ENCODE peak calls at places on chromosomes 3 and 15, in six cellular contexts. One of them, this sample, is unnamed.
A peak's percentile ranks its signal among the peaks of the same experiment; 100 is the strongest.

GRCh38 chr15:33400941-33401340 is 90.2 kb downstream of the RYR3 start:
- DNase-seq in activated T-helper 1 cell treated with anti-CD3 and anti-CD28 coated beads, Interleukin-12 subunit alpha, Interleukin-12 subunit beta, Interleukin-2, Interleukin-4 antibody, amounts not matched to agents 30 ng/mL and 10 ng/mL and 1 ng/mL, durations not matched to agents 14 hours and 24 hours and 36 hours: no peak
- DNase-seq in HT1080: no peak
- DNase-seq in lung: no peak
- DNase-seq in hepatocyte: no peak
- DNase-seq in dorsolateral prefrontal cortex: no peak
- DNase-seq in this sample: no peak

GRCh38 chr3:54173371-54173770 is 51.0 kb downstream of the CACNA2D3 start:
- DNase-seq in activated T-helper 1 cell treated with anti-CD3 and anti-CD28 coated beads, Interleukin-12 subunit alpha, Interleukin-12 subunit beta, Interleukin-2, Interleukin-4 antibody, amounts not matched to agents 30 ng/mL and 10 ng/mL and 1 ng/mL, durations not matched to agents 14 hours and 24 hours and 36 hours: no peak
- DNase-seq in HT1080: no peak
- DNase-seq in lung: no peak
- DNase-seq in hepatocyte: no peak
- DNase-seq in dorsolateral prefrontal cortex: no peak
- DNase-seq in this sample: no peak

GRCh38 chr3:27216295-27216694 is 152.9 kb downstream of the NEK10 start:
- DNase-seq in activated T-helper 1 cell treated with anti-CD3 and anti-CD28 coated beads, Interleukin-12 subunit alpha, Interleukin-12 subunit beta, Interleukin-2, Interleukin-4 antibody, amounts not matched to agents 30 ng/mL and 10 ng/mL and 1 ng/mL, durations not matched to agents 14 hours and 24 hours and 36 hours: no peak
- DNase-seq in HT1080: peak; percentile 1
- DNase-seq in lung: no peak
- DNase-seq in hepatocyte: no peak
- DNase-seq in dorsolateral prefrontal cortex: no peak
- DNase-seq in this sample: no peak

GRCh38 chr3:9915252-9916141 is 1.4 kb upstream of the IL17RC start:
- DNase-seq in activated T-helper 1 cell treated with anti-CD3 and anti-CD28 coated beads, Interleukin-12 subunit alpha, Interleukin-12 subunit beta, Interleukin-2, Interleukin-4 antibody, amounts not matched to agents 30 ng/mL and 10 ng/mL and 1 ng/mL, durations not matched to agents 14 hours and 24 hours and 36 hours: no peak
- DNase-seq in HT1080: peak; percentile 26
- DNase-seq in lung: peak; percentile 74
- DNase-seq in hepatocyte: peak; percentile 88
- DNase-seq in dorsolateral prefrontal cortex: peak; percentile 70
- DNase-seq in this sample: peak; percentile 60

GRCh38 chr3:155386817-155387403 is 93.4 kb upstream of the STRIT1 start:
- DNase-seq in activated T-helper 1 cell treated with anti-CD3 and anti-CD28 coated beads, Interleukin-12 subunit alpha, Interleukin-12 subunit beta, Interleukin-2, Interleukin-4 antibody, amounts not matched to agents 30 ng/mL and 10 ng/mL and 1 ng/mL, durations not matched to agents 14 hours and 24 hours and 36 hours: no peak
- DNase-seq in HT1080: no peak
- DNase-seq in lung: no peak
- DNase-seq in hepatocyte: no peak
- DNase-seq in dorsolateral prefrontal cortex: no peak
- DNase-seq in this sample: no peak

GRCh38 chr3:195411831-195412230 is 31.0 kb downstream of the ACAP2 start:
- DNase-seq in activated T-helper 1 cell treated with anti-CD3 and anti-CD28 coated beads, Interleukin-12 subunit alpha, Interleukin-12 subunit beta, Interleukin-2, Interleukin-4 antibody, amounts not matched to agents 30 ng/mL and 10 ng/mL and 1 ng/mL, durations not matched to agents 14 hours and 24 hours and 36 hours: no peak
- DNase-seq in HT1080: no peak
- DNase-seq in lung: no peak
- DNase-seq in hepatocyte: no peak
- DNase-seq in dorsolateral prefrontal cortex: no peak
- DNase-seq in this sample: no peak

GRCh38 chr3:185715091-185715490 is 109.8 kb downstream of the IGF2BP2 start:
- DNase-seq in activated T-helper 1 cell treated with anti-CD3 and anti-CD28 coated beads, Interleukin-12 subunit alpha, Interleukin-12 subunit beta, Interleukin-2, Interleukin-4 antibody, amounts not matched to agents 30 ng/mL and 10 ng/mL and 1 ng/mL, durations not matched to agents 14 hours and 24 hours and 36 hours: no peak
- DNase-seq in HT1080: peak; percentile 84
- DNase-seq in lung: no peak
- DNase-seq in hepatocyte: peak; percentile 19
- DNase-seq in dorsolateral prefrontal cortex: no peak
- DNase-seq in this sample: no peak

GRCh38 chr3:111831840-111832239 is 27.2 kb upstream of the PHLDB2 start:
- DNase-seq in activated T-helper 1 cell treated with anti-CD3 and anti-CD28 coated beads, Interleukin-12 subunit alpha, Interleukin-12 subunit beta, Interleukin-2, Interleukin-4 antibody, amounts not matched to agents 30 ng/mL and 10 ng/mL and 1 ng/mL, durations not matched to agents 14 hours and 24 hours and 36 hours: peak; percentile 2
- DNase-seq in HT1080: peak; percentile 84
- DNase-seq in lung: no peak
- DNase-seq in hepatocyte: no peak
- DNase-seq in dorsolateral prefrontal cortex: no peak
- DNase-seq in this sample: no peak

GRCh38 chr15:66886241-66886675 is 179.1 kb upstream of the SMAD3 start:
- DNase-seq in activated T-helper 1 cell treated with anti-CD3 and anti-CD28 coated beads, Interleukin-12 subunit alpha, Interleukin-12 subunit beta, Interleukin-2, Interleukin-4 antibody, amounts not matched to agents 30 ng/mL and 10 ng/mL and 1 ng/mL, durations not matched to agents 14 hours and 24 hours and 36 hours: no peak
- DNase-seq in HT1080: no peak
- DNase-seq in lung: no peak
- DNase-seq in hepatocyte: no peak
- DNase-seq in dorsolateral prefrontal cortex: no peak
- DNase-seq in this sample: no peak